ENCODE peak calls at places on chromosome 10, in six cellular contexts. N, E, G, F, B and X are unnamed samples.

GRCh38 chr10:5906651-5907050 is 16.6 kb downstream of the FBH1 start:
- DNase-seq in N (no peak), E (no peak), G (no peak), F (no peak), B (peak), X (no peak)

GRCh38 chr10:28910960-28911359 is 233.6 kb downstream of the BAMBI start:
- DNase-seq in N (no peak), E (no peak), G (no peak), F (peak), B (no peak), X (peak)

GRCh38 chr10:7258948-7259523 is 151.8 kb downstream of the SFMBT2 start:
- DNase-seq in N (no peak), E (peak), G (peak), F (no peak), B (no peak), X (no peak)

GRCh38 chr10:74612195-74612594 is 214.2 kb upstream of the KAT6B start:
- DNase-seq in N (no peak), E (no peak), G (no peak), F (peak), B (peak), X (peak)

GRCh38 chr10:64091889-64092288 is 570.7 kb downstream of the REEP3 start:
- DNase-seq in N (no peak), E (no peak), G (no peak), F (no peak), B (no peak), X (no peak)

GRCh38 chr10:130022071-130022470 is 58.0 kb upstream of the EBF3 start:
- DNase-seq in N (no peak), E (no peak), G (no peak), F (no peak), B (no peak), X (no peak)

GRCh38 chr10:124423813-124424212 is 5.1 kb upstream of the OAT start:
- DNase-seq in N (peak), E (no peak), G (no peak), F (no peak), B (no peak), X (no peak)

GRCh38 chr10:100887761-100888296 is 24.9 kb upstream of the SLF2 start:
- DNase-seq in N (peak), E (no peak), G (no peak), F (no peak), B (no peak), X (no peak)

GRCh38 chr10:47332371-47332770 is 10.1 kb downstream of the GDF2 start:
- DNase-seq in N (peak), E (no peak), G (no peak), F (no peak), B (no peak), X (no peak)

GRCh38 chr10:120945182-120945581 is 94.0 kb downstream of the WDR11 start:
- DNase-seq in N (peak), E (no peak), G (no peak), F (no peak), B (no peak), X (no peak)

GRCh38 chr10:120941468-120941867 is 90.3 kb downstream of the WDR11 start:
- DNase-seq in N (no peak), E (no peak), G (no peak), F (no peak), B (no peak), X (no peak)

GRCh38 chr10:120944586-120945125 is 93.5 kb downstream of the WDR11 start:
- DNase-seq in N (peak), E (no peak), G (no peak), F (no peak), B (no peak), X (no peak)

GRCh38 chr10:120943542-120943941 is 92.4 kb downstream of the WDR11 start:
- DNase-seq in N (peak), E (no peak), G (no peak), F (no peak), B (no peak), X (no peak)

DNA sequence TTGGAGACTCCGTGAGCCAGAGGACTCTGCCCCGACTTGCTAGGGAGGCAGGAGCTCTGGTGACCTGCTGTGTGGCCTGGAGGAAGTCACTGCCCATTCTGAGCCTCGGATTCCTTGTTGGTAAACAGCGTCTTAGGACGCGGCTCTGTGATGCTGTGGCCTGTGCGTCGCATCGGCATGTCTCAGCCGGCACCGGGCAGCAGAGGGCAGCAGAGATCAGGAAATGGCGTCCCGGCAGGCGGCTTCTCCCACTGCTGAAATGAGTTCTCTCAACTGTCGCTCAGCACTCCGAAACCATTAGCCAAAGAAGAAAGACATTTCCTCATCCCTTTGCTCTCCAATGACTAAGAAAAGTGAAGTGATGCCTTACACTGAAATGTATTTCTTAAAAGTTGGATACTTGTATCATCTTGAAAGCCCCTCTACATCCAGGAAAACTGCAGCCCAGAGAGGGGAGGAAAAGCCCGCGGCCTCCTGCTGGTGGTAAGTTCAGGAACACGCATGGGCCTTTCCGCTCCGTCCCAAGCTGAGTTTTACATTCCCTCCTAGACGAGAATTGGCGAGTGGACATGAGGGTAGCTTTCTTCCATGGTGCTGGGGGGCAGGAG is 91.7 kb downstream of the WDR11 start:
- DNase-seq in N (peak), E (peak), G (peak), F (peak), B (peak), X (peak)
- H3K4me3 ChIP-seq in N (no peak), E (no peak), G (peak), F (no peak), B (no peak), X (peak)

DNA sequence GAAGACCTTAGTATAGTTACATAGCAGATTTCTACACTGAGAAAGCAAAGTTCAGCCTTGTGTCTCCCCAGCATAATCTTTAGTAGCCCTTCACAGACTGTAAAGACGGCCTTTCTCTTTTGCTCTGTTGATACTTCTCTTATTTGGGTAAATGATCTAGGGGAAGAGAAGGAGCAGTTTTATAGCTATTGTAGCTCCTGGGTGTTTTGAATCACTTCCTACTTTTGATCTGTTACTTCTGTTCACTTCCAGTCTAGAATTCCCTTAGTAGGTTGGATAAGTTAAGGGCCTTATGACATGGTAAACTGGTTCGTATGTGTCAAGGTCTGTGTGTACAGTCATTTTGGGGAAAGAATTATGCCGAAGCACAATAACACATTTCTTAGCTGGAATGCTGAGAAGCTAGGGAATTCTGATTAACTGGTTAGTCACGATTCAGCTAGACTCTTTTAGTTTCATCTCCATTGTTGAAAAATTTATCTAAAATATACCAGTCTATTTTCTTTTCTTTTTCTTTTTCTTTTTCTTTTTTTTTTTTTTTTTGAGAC is 8.1 kb downstream of the DENND10 start:
- DNase-seq in N (no peak), E (no peak), G (no peak), F (peak), B (no peak), X (peak)
- H3K4me3 ChIP-seq in N (no peak), E (no peak), G (no peak), F (no peak), B (no peak), X (no peak)

GRCh38 chr10:85920311-85920710 is 446.3 kb downstream of the GRID1 start:
- DNase-seq in N (no peak), E (no peak), G (no peak), F (no peak), B (no peak), X (no peak)
- H3K4me3 ChIP-seq in N (no peak), E (no peak), G (no peak), F (no peak), B (no peak), X (no peak)

GRCh38 chr10:102853944-102854694 is at the start of gene BORCS7:
- DNase-seq in N (peak), E (peak), G (peak), F (peak), B (peak), X (peak)

GRCh38 chr10:102859911-102860310 is 5.9 kb downstream of the BORCS7 start:
- DNase-seq in N (no peak), E (no peak), G (no peak), F (no peak), B (no peak), X (no peak)

GRCh38 chr10:102856758-102857424 is 2.8 kb downstream of the BORCS7 start:
- DNase-seq in N (no peak), E (no peak), G (no peak), F (no peak), B (no peak), X (no peak)
- H3K4me3 ChIP-seq in N (no peak), E (no peak), G (no peak), F (no peak), B (no peak), X (no peak)

GRCh38 chr10:102067091-102067916 is 2.2 kb downstream of the HPS6 start:
- DNase-seq in N (no peak), E (no peak), G (no peak), F (no peak), B (no peak), X (no peak)
- H3K4me3 ChIP-seq in N (no peak), E (no peak), G (peak), F (no peak), B (no peak), X (peak)

GRCh38 chr10:49534670-49535381 is 4.1 kb downstream of the ERCC6 start:
- DNase-seq in N (no peak), E (peak), G (no peak), F (peak), B (peak), X (peak)
- H3K4me3 ChIP-seq in N (no peak), E (no peak), G (no peak), F (no peak), B (no peak), X (peak)